ENCODE peak calls at places on chromosomes 13 and 19, in ten cellular contexts. One of them, this sample, is unnamed.

GRCh38 chr19:30686252-30686762 is 314.1 kb downstream of the ZNF536 start:
- DNase-seq in heart right ventricle: no peak
- DNase-seq in kidney: peak
- DNase-seq in AG10803: peak
- DNase-seq in lower lobe of right lung: no peak
- DNase-seq in GM23338: peak
- DNase-seq in brain microvascular endothelial cell: no peak
- DNase-seq in AG04450: no peak
- DNase-seq in NB4: no peak
- DNase-seq in BJ: no peak
- DNase-seq in this sample: peak

GRCh38 chr13:38702609-38703008 is 15.7 kb downstream of the FREM2 start:
- DNase-seq in heart right ventricle: no peak
- DNase-seq in kidney: no peak
- DNase-seq in AG10803: no peak
- DNase-seq in lower lobe of right lung: no peak
- DNase-seq in GM23338: no peak
- DNase-seq in brain microvascular endothelial cell: no peak
- DNase-seq in AG04450: no peak
- DNase-seq in NB4: no peak
- DNase-seq in BJ: no peak
- DNase-seq in this sample: no peak

GRCh38 chr13:37621811-37622361 is 23.3 kb upstream of the POSTN start:
- DNase-seq in heart right ventricle: no peak
- DNase-seq in kidney: no peak
- DNase-seq in AG10803: peak
- DNase-seq in lower lobe of right lung: no peak
- DNase-seq in GM23338: no peak
- DNase-seq in brain microvascular endothelial cell: no peak
- DNase-seq in AG04450: peak
- DNase-seq in NB4: no peak
- DNase-seq in BJ: peak
- DNase-seq in this sample: peak

GRCh38 chr13:26476744-26477129 is 80.7 kb upstream of the WASF3 start:
- DNase-seq in heart right ventricle: no peak
- DNase-seq in kidney: no peak
- DNase-seq in AG10803: no peak
- DNase-seq in lower lobe of right lung: no peak
- DNase-seq in GM23338: no peak
- DNase-seq in brain microvascular endothelial cell: no peak
- DNase-seq in AG04450: no peak
- DNase-seq in NB4: no peak
- DNase-seq in BJ: no peak
- DNase-seq in this sample: no peak

GRCh38 chr13:75181906-75182305 is 300.1 kb downstream of the TBC1D4 start:
- DNase-seq in heart right ventricle: no peak
- DNase-seq in kidney: no peak
- DNase-seq in AG10803: peak
- DNase-seq in lower lobe of right lung: no peak
- DNase-seq in GM23338: no peak
- DNase-seq in brain microvascular endothelial cell: peak
- DNase-seq in AG04450: peak
- DNase-seq in NB4: no peak
- DNase-seq in BJ: peak
- DNase-seq in this sample: peak

GRCh38 chr19:11299946-11300810 is 4.2 kb downstream of the TSPAN16 start:
- DNase-seq in heart right ventricle: no peak
- DNase-seq in kidney: no peak
- DNase-seq in AG10803: no peak
- DNase-seq in lower lobe of right lung: no peak
- DNase-seq in GM23338: no peak
- DNase-seq in brain microvascular endothelial cell: no peak
- DNase-seq in AG04450: no peak
- DNase-seq in NB4: no peak
- DNase-seq in BJ: no peak
- DNase-seq in this sample: no peak

GRCh38 chr13:62357887-62358645 is 942.4 kb upstream of the PCDH20 start:
- DNase-seq in heart right ventricle: no peak
- DNase-seq in kidney: no peak
- DNase-seq in AG10803: peak
- DNase-seq in lower lobe of right lung: no peak
- DNase-seq in GM23338: peak
- DNase-seq in brain microvascular endothelial cell: peak
- DNase-seq in AG04450: peak
- DNase-seq in NB4: peak
- DNase-seq in BJ: no peak
- DNase-seq in this sample: peak

GRCh38 chr13:33787051-33787591 is 30.8 kb upstream of the RFC3 start:
- DNase-seq in heart right ventricle: no peak
- DNase-seq in kidney: no peak
- DNase-seq in AG10803: peak
- DNase-seq in lower lobe of right lung: no peak
- DNase-seq in GM23338: no peak
- DNase-seq in brain microvascular endothelial cell: no peak
- DNase-seq in AG04450: no peak
- DNase-seq in NB4: peak
- DNase-seq in BJ: peak
- DNase-seq in this sample: peak

GRCh38 chr13:28375250-28375930 is 119.5 kb downstream of the FLT1 start:
- DNase-seq in heart right ventricle: no peak
- DNase-seq in kidney: no peak
- DNase-seq in AG10803: no peak
- DNase-seq in lower lobe of right lung: no peak
- DNase-seq in GM23338: no peak
- DNase-seq in brain microvascular endothelial cell: no peak
- DNase-seq in AG04450: no peak
- DNase-seq in NB4: no peak
- DNase-seq in BJ: no peak
- DNase-seq in this sample: no peak

GRCh38 chr19:14114439-14114838 is 3.1 kb downstream of the PRKACA start:
- DNase-seq in heart right ventricle: no peak
- DNase-seq in kidney: no peak
- DNase-seq in AG10803: no peak
- DNase-seq in lower lobe of right lung: no peak
- DNase-seq in GM23338: no peak
- DNase-seq in brain microvascular endothelial cell: no peak
- DNase-seq in AG04450: no peak
- DNase-seq in NB4: no peak
- DNase-seq in BJ: no peak
- DNase-seq in this sample: no peak

GRCh38 chr13:69857188-69857821 is 250.3 kb upstream of the ATXN8OS start:
- DNase-seq in heart right ventricle: no peak
- DNase-seq in kidney: no peak
- DNase-seq in AG10803: peak
- DNase-seq in lower lobe of right lung: no peak
- DNase-seq in GM23338: peak
- DNase-seq in brain microvascular endothelial cell: no peak
- DNase-seq in AG04450: no peak
- DNase-seq in NB4: peak
- DNase-seq in BJ: no peak
- DNase-seq in this sample: peak

GRCh38 chr13:36531746-36532486 is 99.6 kb downstream of the CCNA1 start:
- DNase-seq in heart right ventricle: no peak
- DNase-seq in kidney: no peak
- DNase-seq in AG10803: peak
- DNase-seq in lower lobe of right lung: no peak
- DNase-seq in GM23338: no peak
- DNase-seq in brain microvascular endothelial cell: no peak
- DNase-seq in AG04450: no peak
- DNase-seq in NB4: no peak
- DNase-seq in BJ: no peak
- DNase-seq in this sample: peak

GRCh38 chr13:46982856-46983582 is 86.2 kb upstream of the HTR2A start:
- DNase-seq in heart right ventricle: no peak
- DNase-seq in kidney: no peak
- DNase-seq in AG10803: no peak
- DNase-seq in lower lobe of right lung: no peak
- DNase-seq in GM23338: no peak
- DNase-seq in brain microvascular endothelial cell: no peak
- DNase-seq in AG04450: no peak
- DNase-seq in NB4: peak
- DNase-seq in BJ: no peak
- DNase-seq in this sample: no peak

GRCh38 chr13:32881792-32882175 is 134.4 kb upstream of the KL start:
- DNase-seq in heart right ventricle: no peak
- DNase-seq in kidney: no peak
- DNase-seq in AG10803: no peak
- DNase-seq in lower lobe of right lung: no peak
- DNase-seq in GM23338: no peak
- DNase-seq in brain microvascular endothelial cell: no peak
- DNase-seq in AG04450: no peak
- DNase-seq in NB4: no peak
- DNase-seq in BJ: no peak
- DNase-seq in this sample: no peak

GRCh38 chr19:2476451-2477140 is 669 bp downstream of the GADD45B start:
- DNase-seq in heart right ventricle: peak
- DNase-seq in kidney: peak
- DNase-seq in AG10803: peak
- DNase-seq in lower lobe of right lung: peak
- DNase-seq in GM23338: peak
- DNase-seq in brain microvascular endothelial cell: peak
- DNase-seq in AG04450: no peak
- DNase-seq in NB4: peak
- DNase-seq in BJ: no peak
- DNase-seq in this sample: peak

GRCh38 chr13:66665991-66666390 is 564.1 kb downstream of the PCDH9 start:
- DNase-seq in heart right ventricle: no peak
- DNase-seq in kidney: peak
- DNase-seq in AG10803: peak
- DNase-seq in lower lobe of right lung: no peak
- DNase-seq in GM23338: peak
- DNase-seq in brain microvascular endothelial cell: peak
- DNase-seq in AG04450: peak
- DNase-seq in NB4: no peak
- DNase-seq in BJ: peak
- DNase-seq in this sample: peak

GRCh38 chr19:7658219-7658686 is 10.6 kb upstream of the RETN start:
- DNase-seq in heart right ventricle: no peak
- DNase-seq in kidney: no peak
- DNase-seq in AG10803: no peak
- DNase-seq in lower lobe of right lung: no peak
- DNase-seq in GM23338: peak
- DNase-seq in brain microvascular endothelial cell: no peak
- DNase-seq in AG04450: no peak
- DNase-seq in NB4: no peak
- DNase-seq in BJ: no peak
- DNase-seq in this sample: no peak

GRCh38 chr19:18776288-18776594 is 14.9 kb downstream of the COMP start:
- DNase-seq in heart right ventricle: no peak
- DNase-seq in kidney: no peak
- DNase-seq in AG10803: peak
- DNase-seq in lower lobe of right lung: no peak
- DNase-seq in GM23338: no peak
- DNase-seq in brain microvascular endothelial cell: peak
- DNase-seq in AG04450: no peak
- DNase-seq in NB4: no peak
- DNase-seq in BJ: no peak
- DNase-seq in this sample: no peak

GRCh38 chr19:41025411-41025810 is 34.3 kb downstream of the CYP2B6 start:
- DNase-seq in heart right ventricle: no peak
- DNase-seq in kidney: no peak
- DNase-seq in AG10803: no peak
- DNase-seq in lower lobe of right lung: no peak
- DNase-seq in GM23338: no peak
- DNase-seq in brain microvascular endothelial cell: no peak
- DNase-seq in AG04450: no peak
- DNase-seq in NB4: no peak
- DNase-seq in BJ: no peak
- DNase-seq in this sample: no peak
- TF ChIP-seq CTCF in heart right ventricle: no peak
- TF ChIP-seq CTCF in kidney: no peak
- TF ChIP-seq CTCF in AG10803: no peak
- TF ChIP-seq CTCF in lower lobe of right lung: no peak
- TF ChIP-seq CTCF in GM23338: no peak
- TF ChIP-seq CTCF in brain microvascular endothelial cell: no peak
- TF ChIP-seq CTCF in AG04450: no peak
- TF ChIP-seq CTCF in NB4: no peak
- TF ChIP-seq CTCF in BJ: no peak
- TF ChIP-seq CTCF in this sample: no peak

GRCh38 chr13:23558675-23559536 is 11.3 kb upstream of the TNFRSF19 start:
- DNase-seq in heart right ventricle: peak
- DNase-seq in kidney: peak
- DNase-seq in AG10803: peak
- DNase-seq in lower lobe of right lung: peak
- DNase-seq in GM23338: peak
- DNase-seq in brain microvascular endothelial cell: peak
- DNase-seq in AG04450: peak
- DNase-seq in NB4: peak
- DNase-seq in BJ: no peak
- DNase-seq in this sample: peak
- H3K4me3 ChIP-seq in heart right ventricle: no peak
- H3K4me3 ChIP-seq in kidney: no peak
- H3K4me3 ChIP-seq in AG10803: peak
- H3K4me3 ChIP-seq in lower lobe of right lung: no peak
- H3K4me3 ChIP-seq in GM23338: no peak
- H3K4me3 ChIP-seq in brain microvascular endothelial cell: peak
- H3K4me3 ChIP-seq in AG04450: peak
- H3K4me3 ChIP-seq in NB4: peak
- H3K4me3 ChIP-seq in BJ: peak
- H3K4me3 ChIP-seq in this sample: peak

GRCh38 chr13:91162180-91162579 is 185.3 kb upstream of the MIR17HG start:
- DNase-seq in heart right ventricle: no peak
- DNase-seq in kidney: no peak
- DNase-seq in AG10803: no peak
- DNase-seq in lower lobe of right lung: no peak
- DNase-seq in GM23338: peak
- DNase-seq in brain microvascular endothelial cell: no peak
- DNase-seq in AG04450: no peak
- DNase-seq in NB4: peak
- DNase-seq in BJ: no peak
- DNase-seq in this sample: no peak
- TF ChIP-seq CTCF in heart right ventricle: no peak
- TF ChIP-seq CTCF in kidney: peak
- TF ChIP-seq CTCF in AG10803: no peak
- TF ChIP-seq CTCF in lower lobe of right lung: no peak
- TF ChIP-seq CTCF in GM23338: peak
- TF ChIP-seq CTCF in brain microvascular endothelial cell: no peak
- TF ChIP-seq CTCF in AG04450: no peak
- TF ChIP-seq CTCF in NB4: no peak
- TF ChIP-seq CTCF in BJ: no peak
- TF ChIP-seq CTCF in this sample: no peak

DNA sequence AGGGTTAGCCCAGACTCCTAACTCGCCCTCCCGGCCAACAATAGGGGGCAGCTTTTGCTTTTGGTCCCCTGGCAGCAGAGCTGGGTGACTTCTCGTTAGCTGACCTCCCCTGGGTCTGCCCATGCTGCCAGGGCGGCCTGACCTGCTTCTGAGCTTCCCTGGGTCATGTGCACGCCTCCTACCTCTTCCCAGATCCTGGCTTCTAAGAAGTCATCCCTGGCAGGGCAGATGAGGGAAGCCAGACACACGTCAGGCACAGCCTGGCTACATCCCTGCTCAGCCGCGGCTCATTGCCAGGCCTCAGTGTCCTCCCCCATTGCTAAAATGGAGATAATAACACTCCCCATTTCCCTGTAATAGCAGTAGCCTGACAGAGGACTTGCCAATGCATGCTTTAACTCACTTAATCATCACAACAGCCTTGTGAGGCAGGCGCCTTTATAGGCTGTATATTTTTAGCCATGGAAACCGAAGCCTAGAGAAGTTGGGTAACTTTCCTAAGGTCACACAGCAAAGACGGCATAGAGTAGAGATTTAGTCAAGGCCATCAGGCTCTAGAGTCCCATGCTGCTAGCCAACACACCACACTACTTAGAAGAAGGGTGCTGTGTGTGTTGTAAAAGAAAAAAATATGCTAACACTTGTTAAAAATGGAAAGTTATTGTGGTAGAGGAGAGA is 2.1 kb downstream of the KCNK6 start:
- DNase-seq in heart right ventricle: peak
- DNase-seq in kidney: no peak
- DNase-seq in AG10803: peak
- DNase-seq in lower lobe of right lung: no peak
- DNase-seq in GM23338: no peak
- DNase-seq in brain microvascular endothelial cell: no peak
- DNase-seq in AG04450: no peak
- DNase-seq in NB4: no peak
- DNase-seq in BJ: no peak
- DNase-seq in this sample: no peak
- H3K4me3 ChIP-seq in heart right ventricle: no peak
- H3K4me3 ChIP-seq in kidney: no peak
- H3K4me3 ChIP-seq in AG10803: peak
- H3K4me3 ChIP-seq in lower lobe of right lung: peak
- H3K4me3 ChIP-seq in GM23338: no peak
- H3K4me3 ChIP-seq in brain microvascular endothelial cell: no peak
- H3K4me3 ChIP-seq in AG04450: no peak
- H3K4me3 ChIP-seq in NB4: no peak
- H3K4me3 ChIP-seq in BJ: no peak
- H3K4me3 ChIP-seq in this sample: no peak

This sample was measured in astrocyte of the spinal cord.